ENCODE peak calls at places on chromosomes 4 and X, in four cellular contexts. J is GM23248, U is mesenchymal stem cell, Q is kidney. P is an unnamed sample. For H3K4me1, the result is how much of the 10 kb centered on the place peaks cover.

GRCh38 chrX:18194688-18195087 is 26.0 kb downstream of the BEND2 start:
- DNase-seq in Q (no peak), U (no peak), J (no peak), P (no peak)

GRCh38 chrX:71178908-71179307 is 34.3 kb downstream of the NLGN3 start:
- DNase-seq in U (peak), Q (no peak), J (peak), P (peak)

GRCh38 chr4:98996056-98996941 is 778 bp downstream of the METAP1 start:
- DNase-seq in J (peak), U (peak), Q (no peak), P (peak)

GRCh38 chrX:135572436-135572835 is 52.0 kb downstream of the INTS6L start:
- DNase-seq in U (no peak), Q (no peak), J (peak), P (peak)

GRCh38 chr4:79585834-79586233 is 177.8 kb upstream of the GK2 start:
- DNase-seq in U (no peak), J (no peak), Q (no peak), P (no peak)

GRCh38 chr4:182307746-182308145 is 64.5 kb downstream of the TENM3 start:
- DNase-seq in U (peak), Q (no peak), J (peak), P (peak)

GRCh38 chr4:73822812-73823480 is 13.5 kb upstream of the CXCL6 start:
- DNase-seq in U (no peak), J (no peak), Q (no peak), P (no peak)

GRCh38 chrX:101206471-101206870 is 13.1 kb upstream of the DRP2 start:
- DNase-seq in J (peak), U (peak), Q (no peak), P (peak)

GRCh38 chrX:45758738-45759397 is 558.2 kb upstream of the DIPK2B start:
- DNase-seq in U (peak), Q (no peak), J (peak), P (no peak)

GRCh38 chrX:44474410-44474809 is 68.2 kb downstream of the FUNDC1 start:
- DNase-seq in Q (no peak), U (no peak), J (peak), P (no peak)

GRCh38 chr4:40675166-40675565 is 45.5 kb upstream of the RBM47 start:
- DNase-seq in U (no peak), Q (no peak), J (no peak), P (no peak)

GRCh38 chr4:144714166-144714565 is 68.2 kb downstream of the HHIP start:
- DNase-seq in J (no peak), U (no peak), Q (no peak), P (no peak)

GRCh38 chr4:81378398-81378797 is 93.3 kb downstream of the RASGEF1B start:
- DNase-seq in Q (no peak), J (peak), U (no peak), P (peak)

GRCh38 chr4:131207589-131207988 is 1941.5 kb upstream of the PCDH10 start:
- DNase-seq in U (no peak), J (peak), Q (no peak), P (no peak)

GRCh38 chr4:186627226-186627865 is 72.0 kb upstream of the MTNR1A start:
- DNase-seq in Q (no peak), J (peak), U (peak), P (peak)

GRCh38 chr4:137819964-137820383 is 287.7 kb upstream of the PCDH18 start:
- DNase-seq in J (peak), U (peak), Q (no peak), P (peak)

GRCh38 chrX:104112326-104112951 is at the start of gene ZCCHC18:
- DNase-seq in J (peak), Q (peak), U (peak), P (peak)

GRCh38 chr4:177107288-177107901 is 202.3 kb upstream of the NEIL3 start:
- DNase-seq in U (no peak), J (peak), Q (no peak), P (no peak)

GRCh38 chr4:169485791-169486742 is 126.3 kb downstream of the NEK1 start:
- DNase-seq in J (peak), U (peak), Q (no peak), P (peak)

GRCh38 chrX:44570524-44570923 is 27.9 kb upstream of the FUNDC1 start:
- DNase-seq in Q (no peak), U (no peak), J (peak), P (peak)

GRCh38 chr4:152398060-152398459 is 137.8 kb downstream of the FBXW7 start:
- DNase-seq in Q (no peak), U (peak), J (peak), P (peak)

GRCh38 chr4:121050251-121050650 is 22.1 kb downstream of the NDNF start:
- DNase-seq in U (no peak), J (peak), Q (no peak), P (peak)

GRCh38 chrX:11470231-11470630 is 177.0 kb downstream of the AMELX start:
- DNase-seq in J (peak), U (no peak), Q (no peak), P (peak)

GRCh38 chr4:90441770-90442169 is 314.6 kb downstream of the CCSER1 start:
- DNase-seq in U (no peak), J (no peak), Q (no peak), P (no peak)

GRCh38 chrX:130916636-130917422 is 13.8 kb upstream of the ENOX2 start:
- DNase-seq in J (peak), Q (no peak), U (peak), P (peak)

GRCh38 chr4:115454228-115454627 is 340.8 kb upstream of the NDST4 start:
- DNase-seq in U (peak), J (no peak), Q (no peak), P (no peak)

GRCh38 chr4:84927428-84927827 is 39.1 kb downstream of the WDFY3 start:
- DNase-seq in J (no peak), Q (no peak), U (no peak), P (no peak)

GRCh38 chr4:84928089-84928488 is 38.4 kb downstream of the WDFY3 start:
- DNase-seq in J (no peak), U (no peak), Q (no peak), P (no peak)

GRCh38 chr4:84931961-84932360 is 34.5 kb downstream of the WDFY3 start:
- DNase-seq in U (no peak), J (no peak), Q (no peak), P (no peak)

GRCh38 chr4:84932462-84932861 is 34.0 kb downstream of the WDFY3 start:
- DNase-seq in J (no peak), Q (no peak), U (no peak), P (no peak)

GRCh38 chr4:84931274-84931673 is 35.2 kb downstream of the WDFY3 start:
- DNase-seq in Q (no peak), J (no peak), U (no peak), P (no peak)
- H3K9ac ChIP-seq in Q (no peak), J (no peak), U (no peak), P (no peak)

GRCh38 chr4:165626316-165626715 is 246.7 kb upstream of the TLL1 start:
- DNase-seq in U (no peak), J (no peak), Q (no peak), P (no peak)
- H3K4me1 ChIP-seq in U (under half), J (under half), Q (under half), P (under half)

DNA sequence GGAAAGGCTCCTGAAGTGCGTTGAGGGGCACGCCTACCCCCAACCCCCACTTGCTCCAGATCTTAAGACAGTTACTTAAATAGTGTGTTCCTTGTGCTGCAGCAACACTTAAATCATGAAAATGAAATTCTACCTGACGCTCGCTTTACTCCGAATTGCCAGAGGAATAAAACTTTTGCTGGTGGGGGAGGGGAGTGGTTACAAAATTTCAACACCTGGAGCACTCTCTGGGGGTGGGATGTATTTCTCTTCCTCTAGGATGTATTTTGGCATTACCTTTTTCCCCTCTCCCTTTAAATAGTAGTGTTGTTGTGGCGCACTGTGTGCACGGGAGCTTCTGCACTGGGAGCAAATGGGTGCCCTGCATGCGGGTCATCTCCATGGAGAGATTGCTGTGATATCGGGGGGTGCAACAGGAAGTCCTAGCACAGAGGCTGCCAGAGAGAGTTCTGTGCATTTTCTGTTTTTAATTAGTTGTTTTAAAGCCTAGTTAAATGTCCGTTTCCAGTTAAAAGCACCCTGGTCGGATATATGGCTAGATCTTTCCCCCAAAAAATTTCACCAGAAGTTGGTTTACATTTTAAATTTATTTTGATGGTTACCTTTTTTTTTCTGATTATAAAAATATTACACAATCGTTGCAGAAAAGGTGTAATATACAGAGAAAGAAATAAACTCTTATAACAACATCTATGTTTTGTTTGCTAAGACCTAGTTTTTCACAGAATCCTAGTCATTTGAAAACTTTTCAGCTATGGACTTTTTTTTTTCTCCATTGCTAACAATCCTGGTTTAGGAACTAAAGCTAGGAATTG is 207.6 kb downstream of the SOWAHB start:
- DNase-seq in J (peak), U (peak), Q (no peak), P (peak)
- H3K9ac ChIP-seq in J (peak), U (peak), Q (peak), P (peak)

GRCh38 chrX:48890934-48891401 is 6.6 kb downstream of the TIMM17B start:
- DNase-seq in J (peak), U (no peak), Q (no peak), P (peak)

GRCh38 chrX:48894891-48895290 is 2.7 kb downstream of the TIMM17B start:
- DNase-seq in U (no peak), J (no peak), Q (peak), P (no peak)

GRCh38 chrX:48891402-48892288 is 5.9 kb downstream of the TIMM17B start:
- DNase-seq in J (peak), U (peak), Q (peak), P (peak)

GRCh38 chrX:48893556-48894348 is 3.8 kb downstream of the TIMM17B start:
- DNase-seq in Q (peak), J (no peak), U (no peak), P (no peak)

DNA sequence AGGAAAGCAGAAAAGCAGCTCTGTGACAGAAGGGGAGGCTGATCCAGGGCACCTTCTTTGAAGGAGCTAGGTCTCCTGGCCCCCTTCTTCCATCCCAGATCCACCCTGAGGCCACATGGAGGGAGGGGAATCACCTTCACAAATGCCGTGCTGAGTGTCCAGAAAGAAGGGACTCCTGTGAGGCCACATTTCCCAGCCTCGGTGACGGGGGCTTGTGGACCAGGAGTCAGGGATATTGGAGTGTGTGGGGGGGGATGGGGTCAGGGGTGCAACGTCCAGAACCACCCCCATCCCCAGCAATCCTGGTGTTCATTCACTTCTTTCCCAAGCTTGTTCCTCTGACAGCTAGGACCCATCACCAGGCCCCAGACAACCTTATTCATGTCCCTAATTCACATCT is 4.7 kb downstream of the TIMM17B start:
- DNase-seq in Q (peak), J (no peak), U (no peak), P (no peak)
- H3K4me1 ChIP-seq in Q (under half), J (under half), U (under half), P (under half)

GRCh38 chr4:153518637-153519384 is 52.7 kb downstream of the TMEM131L start:
- DNase-seq in J (no peak), Q (no peak), U (no peak), P (peak)

GRCh38 chr4:153519677-153520076 is 53.5 kb downstream of the TMEM131L start:
- DNase-seq in U (no peak), J (no peak), Q (no peak), P (no peak)

GRCh38 chr4:153520227-153520626 is 54.1 kb downstream of the TMEM131L start:
- DNase-seq in J (no peak), U (no peak), Q (no peak), P (no peak)

GRCh38 chr4:153518001-153518400 is 51.8 kb downstream of the TMEM131L start:
- DNase-seq in U (no peak), Q (no peak), J (no peak), P (no peak)

GRCh38 chr4:153517159-153517558 is 51.0 kb downstream of the TMEM131L start:
- DNase-seq in J (no peak), Q (no peak), U (no peak), P (no peak)
- H3K9ac ChIP-seq in J (no peak), Q (no peak), U (no peak), P (no peak)

GRCh38 chr4:128385683-128386304 is 98.2 kb upstream of the PGRMC2 start:
- DNase-seq in J (peak), Q (no peak), U (peak), P (peak)

GRCh38 chr4:128384765-128385164 is 97.2 kb upstream of the PGRMC2 start:
- DNase-seq in U (no peak), J (no peak), Q (no peak), P (no peak)

GRCh38 chr4:128385199-128385598 is 97.6 kb upstream of the PGRMC2 start:
- DNase-seq in J (no peak), U (no peak), Q (no peak), P (no peak)

GRCh38 chr4:128381748-128382559 is 94.3 kb upstream of the PGRMC2 start:
- DNase-seq in J (no peak), Q (no peak), U (no peak), P (no peak)

GRCh38 chr4:128384091-128384520 is 96.5 kb upstream of the PGRMC2 start:
- DNase-seq in U (peak), J (peak), Q (no peak), P (peak)
- H3K4me1 ChIP-seq in U (under half), J (half or more), Q (under half), P (under half)

DNA sequence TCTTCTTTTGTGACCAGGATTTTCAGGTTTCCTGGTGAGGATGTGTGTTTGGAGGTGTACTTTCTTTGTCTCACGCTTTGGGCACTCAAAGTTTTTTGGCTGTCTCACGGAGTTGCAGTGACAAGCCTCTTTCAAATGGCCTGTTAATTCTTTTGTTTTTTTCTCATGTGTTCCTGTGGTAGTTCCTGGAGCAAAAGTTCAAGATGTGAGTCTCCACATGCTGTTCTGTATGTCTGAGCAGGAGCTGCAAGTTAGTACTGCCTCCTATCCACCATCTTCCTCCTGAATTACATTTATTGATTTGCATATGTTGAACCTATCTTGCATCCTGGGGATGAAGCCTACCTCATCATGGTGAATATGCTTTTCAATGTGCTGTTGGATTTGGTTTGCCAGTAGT is 118.5 kb downstream of the VSIG4 start:
- DNase-seq in Q (no peak), U (no peak), J (no peak), P (no peak)
- H3K9ac ChIP-seq in Q (no peak), U (no peak), J (no peak), P (no peak)

GRCh38 chrX:150944233-150944632 is 38.9 kb upstream of the HMGB3 start:
- DNase-seq in Q (no peak), U (no peak), J (no peak), P (no peak)
- H3K4me1 ChIP-seq in Q (under half), U (under half), J (under half), P (under half)

GRCh38 chr4:1830642-1831228 is 25.2 kb downstream of the LETM1 start:
- DNase-seq in U (no peak), J (no peak), Q (no peak), P (no peak)
- H3K9ac ChIP-seq in U (no peak), J (no peak), Q (no peak), P (no peak)